ENCODE peak calls at places on chromosomes 11 and 22, in four cellular contexts. D is endodermal cell, W is heart right ventricle, F is tibial artery. Y is an unnamed sample. For H3K36me3 and H3K27me3, the result is how much of the 10 kb centered on the place peaks cover.

GRCh38 chr22:28441720-28442263 is 237.8 kb downstream of the TTC28 start:
- DNase-seq in D (no peak), W (no peak), F (no peak), Y (no peak)

GRCh38 chr11:94641167-94641761 is 74.1 kb downstream of the PIWIL4 start:
- DNase-seq in D (peak), W (peak), F (no peak), Y (no peak)

GRCh38 chr11:133726576-133726975 is 118.7 kb downstream of the SPATA19 start:
- DNase-seq in D (no peak), W (no peak), F (no peak), Y (no peak)

GRCh38 chr22:49962751-49963646 is 2.4 kb downstream of the PIM3 start:
- DNase-seq in D (peak), W (peak), F (peak), Y (no peak)

GRCh38 chr11:101127348-101127698 is 2.3 kb downstream of the PGR start:
- DNase-seq in D (peak), W (peak), F (peak), Y (no peak)

GRCh38 chr11:1155274-1155693 is 2.5 kb upstream of the MUC5AC start:
- DNase-seq in D (no peak), W (no peak), F (no peak), Y (no peak)

GRCh38 chr11:33471541-33471940 is 214.4 kb downstream of the HIPK3 start:
- DNase-seq in D (no peak), W (no peak), F (no peak), Y (no peak)

GRCh38 chr11:6746086-6746618 is 25.6 kb downstream of the OR2AG2 start:
- DNase-seq in D (no peak), W (no peak), F (no peak), Y (no peak)

GRCh38 chr11:6201486-6201885 is 2.5 kb downstream of the OR52W1 start:
- DNase-seq in D (no peak), W (no peak), F (no peak), Y (no peak)

GRCh38 chr22:43008509-43008908 is 6.4 kb downstream of the PACSIN2 start:
- DNase-seq in D (no peak), W (no peak), F (peak), Y (no peak)

GRCh38 chr11:13249992-13250391 is 27.6 kb upstream of the BMAL1 start:
- DNase-seq in D (no peak), W (no peak), F (no peak), Y (no peak)

GRCh38 chr22:48603621-48604320 is 1223.9 kb downstream of the BRD1 start:
- DNase-seq in D (no peak), W (no peak), F (no peak), Y (no peak)

GRCh38 chr11:130514851-130515250 is 66.4 kb downstream of the ADAMTS15 start:
- DNase-seq in D (no peak), W (no peak), F (no peak), Y (no peak)

GRCh38 chr22:50488006-50488677 is 1.5 kb downstream of the MIOX start:
- DNase-seq in D (no peak), W (no peak), F (no peak), Y (no peak)

GRCh38 chr11:72712876-72713275 is 38.7 kb upstream of the PDE2A start:
- DNase-seq in D (no peak), W (no peak), F (no peak), Y (no peak)

GRCh38 chr11:61378713-61379313 is 13.6 kb upstream of the TMEM216 start:
- DNase-seq in D (no peak), W (no peak), F (peak), Y (peak)

GRCh38 chr11:14310696-14311095 is 48.3 kb downstream of the RRAS2 start:
- DNase-seq in D (no peak), W (no peak), F (no peak), Y (peak)

GRCh38 chr22:20552913-20553401 is 45.5 kb downstream of the MED15 start:
- DNase-seq in D (no peak), W (no peak), F (no peak), Y (no peak)

GRCh38 chr11:44036811-44037657 is 10.7 kb upstream of the ACCSL start:
- DNase-seq in D (peak), W (peak), F (peak), Y (no peak)

GRCh38 chr11:72085836-72086475 is 5.3 kb downstream of the LRRC51 start:
- DNase-seq in D (no peak), W (no peak), F (no peak), Y (no peak)

GRCh38 chr22:44764974-44765373 is 12.6 kb downstream of the ARHGAP8 start:
- DNase-seq in D (no peak), W (no peak), F (no peak), Y (no peak)

DNA sequence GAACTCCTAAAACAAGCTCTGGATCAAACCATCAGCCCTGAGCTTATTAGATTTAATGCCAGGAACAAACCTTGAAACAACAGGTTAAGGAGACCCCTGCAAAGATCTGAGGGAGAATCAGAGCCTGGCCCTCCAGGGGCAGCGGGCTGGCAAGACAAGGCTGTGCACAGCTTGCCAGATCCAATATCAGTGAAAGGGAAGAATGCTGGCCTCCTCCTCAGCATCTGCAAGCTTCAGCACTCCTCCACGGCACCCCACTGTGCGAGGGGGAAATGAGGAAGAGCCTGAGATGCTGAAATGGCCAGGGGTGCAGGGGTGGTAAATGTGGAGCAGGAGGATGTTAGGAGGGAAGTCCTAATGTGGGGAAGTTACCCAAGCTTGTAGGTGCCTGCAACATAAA is 167.0 kb downstream of the TENM4 start:
- DNase-seq in D (peak), W (no peak), F (no peak), Y (no peak)
- H3K36me3 ChIP-seq in D (under half), W (under half), F (under half), Y (under half)

GRCh38 chr22:22550789-22551434 is 8.2 kb downstream of the PRAME start:
- DNase-seq in D (no peak), W (no peak), F (no peak), Y (no peak)

GRCh38 chr22:22553141-22553540 is 5.9 kb downstream of the PRAME start:
- DNase-seq in D (no peak), W (no peak), F (no peak), Y (no peak)

GRCh38 chr22:22554324-22555284 is 4.5 kb downstream of the PRAME start:
- DNase-seq in D (no peak), W (no peak), F (no peak), Y (no peak)

GRCh38 chr22:22553735-22554134 is 5.3 kb downstream of the PRAME start:
- DNase-seq in D (no peak), W (no peak), F (no peak), Y (no peak)

DNA sequence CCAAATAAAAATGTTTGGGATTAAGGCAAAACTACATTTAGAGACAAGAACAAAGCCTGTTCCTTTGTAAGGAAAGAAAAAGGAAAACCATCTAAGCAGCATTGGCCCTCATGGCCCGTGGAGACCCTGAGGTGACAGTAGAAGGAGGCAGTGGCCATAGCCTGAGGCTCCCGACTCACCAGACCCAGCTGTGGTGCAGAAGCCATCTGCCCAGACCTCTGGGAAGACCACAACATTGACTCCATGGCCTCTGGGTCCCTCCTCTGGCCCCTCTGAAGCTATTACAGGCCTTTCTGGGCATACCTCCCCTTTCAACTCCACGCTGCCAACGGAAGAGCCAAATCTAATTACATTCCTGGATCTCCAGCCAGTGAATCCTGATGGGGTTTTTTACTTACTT is 6.4 kb downstream of the PRAME start:
- DNase-seq in D (peak), W (no peak), F (no peak), Y (no peak)
- H3K27me3 ChIP-seq in D (under half), W (under half), F (under half), Y (under half)

GRCh38 chr11:34792143-34792542 is 124.0 kb downstream of the APIP start:
- DNase-seq in D (peak), W (no peak), F (no peak), Y (no peak)
- TF ChIP-seq CTCF in D (peak), W (no peak), F (no peak), Y (no peak)

GRCh38 chr22:33957086-33957485 is 36.8 kb upstream of the LARGE1 start:
- DNase-seq in D (no peak), W (no peak), F (no peak), Y (no peak)

GRCh38 chr22:33962409-33962808 is 42.1 kb upstream of the LARGE1 start:
- DNase-seq in D (no peak), W (no peak), F (no peak), Y (no peak)

GRCh38 chr22:33952776-33953175 is 32.5 kb upstream of the LARGE1 start:
- DNase-seq in D (no peak), W (no peak), F (no peak), Y (no peak)

DNA sequence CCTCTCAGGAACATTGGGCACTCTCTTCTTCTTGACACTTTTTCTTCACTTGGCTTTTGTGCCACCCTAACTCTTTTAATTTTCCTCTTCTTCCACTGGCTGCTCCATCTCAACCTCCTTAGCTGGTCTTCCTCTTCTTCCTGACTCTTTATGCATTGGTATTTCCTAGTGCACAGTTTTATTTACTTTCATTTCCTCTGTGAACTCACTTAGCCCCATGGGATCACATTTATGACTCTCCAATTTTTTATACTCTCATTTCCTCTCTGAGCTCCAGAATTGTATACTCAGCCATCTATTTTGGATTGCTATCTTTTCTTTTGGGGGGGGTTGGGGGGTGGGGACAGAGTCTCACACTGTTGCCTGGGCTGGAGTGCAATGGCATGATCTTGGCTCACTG is 38.5 kb upstream of the LARGE1 start:
- DNase-seq in D (no peak), W (no peak), F (no peak), Y (no peak)
- H3K36me3 ChIP-seq in D (under half), W (under half), F (under half), Y (under half)

GRCh38 chr11:16030664-16031063 is 325.7 kb downstream of the SOX6 start:
- DNase-seq in D (no peak), W (no peak), F (no peak), Y (no peak)
- H3K27me3 ChIP-seq in D (under half), W (under half), F (under half), Y (under half)

GRCh38 chr22:38097058-38097457 is 13.1 kb upstream of the SLC16A8 start:
- DNase-seq in D (peak), W (no peak), F (no peak), Y (no peak)

GRCh38 chr22:38103641-38104040 is 6.8 kb downstream of the BAIAP2L2 start:
- DNase-seq in D (no peak), W (no peak), F (no peak), Y (no peak)

GRCh38 chr22:38098410-38099249 is 11.9 kb downstream of the BAIAP2L2 start:
- DNase-seq in D (no peak), W (no peak), F (no peak), Y (peak)

DNA sequence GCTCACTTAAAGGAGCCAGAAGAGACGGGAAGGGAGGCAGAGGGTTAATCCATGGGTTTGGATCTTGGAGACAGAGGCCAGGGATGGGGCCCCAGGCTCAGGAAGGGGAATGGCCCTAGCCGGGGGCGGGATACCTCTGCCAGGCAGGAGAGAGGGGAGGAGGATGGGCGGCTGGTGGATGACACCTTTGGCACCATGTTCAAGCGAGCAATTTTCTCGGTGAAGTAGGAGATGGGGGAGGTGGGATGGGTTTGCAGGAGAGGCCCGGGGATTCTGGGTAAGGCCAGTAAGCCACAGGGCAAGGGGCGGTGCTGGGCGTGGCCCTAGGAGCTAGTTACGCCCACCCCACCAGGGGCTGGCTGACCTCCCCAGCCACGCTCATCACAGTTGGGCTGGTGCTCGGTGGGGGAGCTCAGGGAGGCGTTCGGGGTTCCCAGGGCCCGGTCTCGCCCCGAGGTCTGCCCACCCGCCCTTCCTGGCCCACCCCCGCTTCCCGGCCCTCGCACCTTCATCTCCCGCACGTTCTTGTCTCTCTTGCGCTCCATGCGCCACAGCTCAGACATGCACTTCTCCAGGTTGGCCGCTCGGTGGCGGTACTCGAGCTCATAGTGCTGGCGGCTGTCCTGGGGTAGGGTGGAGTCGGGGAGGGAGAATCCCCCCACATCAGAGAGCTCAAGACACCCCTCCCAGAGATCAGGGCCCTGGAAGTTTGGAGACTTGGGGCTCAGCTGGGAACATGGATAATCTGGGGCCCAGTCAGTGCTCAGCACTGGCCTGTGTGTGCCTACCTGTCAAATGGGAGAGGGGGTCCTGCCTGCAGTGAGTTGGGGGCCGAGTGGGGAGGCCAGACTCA is 12.7 kb downstream of the BAIAP2L2 start:
- DNase-seq in D (peak), W (no peak), F (no peak), Y (no peak)
- TF ChIP-seq CTCF in D (peak), W (peak), F (peak), Y (peak)

Y was measured in BJ.